ENCODE peak calls at places on chromosomes 12 and 14, in five cellular contexts. J is HCT116, K is A549, N is HFF-Myc, F is lower leg skin. L is an unnamed sample.

GRCh38 chr12:65779091-65779642 is 45.1 kb upstream of the HMGA2 start:
- DNase-seq in K (no peak), N (peak), J (peak), F (no peak), L (no peak)

GRCh38 chr12:109310247-109311125 is 1.4 kb upstream of the FOXN4 start:
- DNase-seq in K (no peak), J (no peak), N (no peak), F (no peak), L (no peak)

GRCh38 chr14:24378981-24379906 is 11.3 kb downstream of the NFATC4 start:
- DNase-seq in N (no peak), J (no peak), K (no peak), F (no peak), L (no peak)

GRCh38 chr12:56385873-56386272 is 23.2 kb upstream of the APOF start:
- DNase-seq in K (no peak), N (no peak), J (peak), F (no peak), L (no peak)

GRCh38 chr12:85310025-85310424 is 30.0 kb downstream of the ALX1 start:
- DNase-seq in K (no peak), N (no peak), J (no peak), F (no peak), L (no peak)

GRCh38 chr12:132131952-132132351 is 12.2 kb downstream of the DDX51 start:
- DNase-seq in N (no peak), K (no peak), J (no peak), F (no peak), L (peak)

GRCh38 chr12:48280572-48280971 is 70.1 kb downstream of the ZNF641 start:
- DNase-seq in J (no peak), F (no peak), N (no peak), K (no peak), L (no peak)

GRCh38 chr12:109844983-109845841 is 12.0 kb upstream of the TRPV4 start:
- DNase-seq in F (peak), N (no peak), J (peak), K (peak), L (peak)

GRCh38 chr14:87581298-87581697 is 411.7 kb downstream of the GALC start:
- DNase-seq in J (no peak), N (no peak), F (no peak), K (no peak), L (no peak)

GRCh38 chr12:10151621-10152020 is 20.3 kb downstream of the OLR1 start:
- DNase-seq in J (no peak), N (no peak), F (no peak), K (no peak), L (no peak)

DNA sequence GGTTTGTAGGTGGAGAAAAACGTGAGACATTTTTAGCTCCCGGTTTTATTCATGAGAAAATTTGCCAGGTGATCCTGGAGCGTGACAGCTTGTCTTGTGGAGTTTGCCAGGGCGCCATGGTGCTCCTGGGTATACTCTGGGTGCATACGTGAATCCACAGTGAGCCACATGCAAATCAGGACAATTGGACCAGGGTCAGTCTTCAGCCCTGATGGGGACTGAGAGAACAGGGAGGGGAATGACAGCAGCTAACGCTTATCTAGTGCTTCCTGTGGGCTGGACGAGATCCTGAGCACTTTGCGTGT is 118.2 kb upstream of the NCOR2 start:
- DNase-seq in F (no peak), N (no peak), K (no peak), J (no peak), L (no peak)
- H3K4me3 ChIP-seq in F (no peak), N (peak), K (no peak), J (no peak), L (no peak)

DNA sequence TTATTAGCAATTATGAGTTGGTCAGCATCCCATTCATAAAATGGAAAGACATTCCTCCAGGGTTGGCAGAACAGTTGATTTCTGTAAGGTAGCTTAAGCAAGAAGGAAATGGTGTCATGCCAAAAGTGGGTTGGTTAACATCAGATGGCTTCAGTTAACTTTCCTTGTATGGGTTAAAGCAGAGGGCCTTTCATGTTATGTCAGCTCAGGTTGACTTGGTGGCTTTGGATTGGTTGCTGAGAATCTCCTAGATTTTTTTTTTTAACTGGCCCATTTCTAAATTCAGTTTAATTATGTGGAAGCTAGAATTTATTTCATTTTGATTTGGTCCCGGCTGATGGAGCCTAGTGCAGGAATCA is 87.8 kb downstream of the BBS10 start:
- DNase-seq in F (no peak), N (peak), K (no peak), J (no peak), L (no peak)
- H3K4me3 ChIP-seq in F (no peak), N (peak), K (no peak), J (no peak), L (no peak)

DNA sequence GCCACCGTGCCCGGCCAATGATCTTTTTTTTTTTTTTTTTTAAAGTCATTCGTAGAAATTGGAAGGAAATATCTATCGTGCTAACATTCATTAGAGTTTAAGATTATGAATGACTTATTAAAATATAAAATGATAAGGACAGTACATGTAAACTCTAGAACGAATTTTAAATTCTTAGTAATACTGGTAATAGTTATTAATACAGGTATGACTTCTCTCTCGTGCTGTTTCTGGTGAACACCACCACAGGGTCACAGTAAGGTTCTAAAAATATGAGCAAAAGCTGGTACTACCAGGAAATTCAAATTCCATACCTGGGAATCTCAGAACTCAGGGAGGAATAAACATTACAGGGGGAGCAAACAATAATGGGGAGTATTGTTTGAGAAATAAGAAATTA is 26.2 kb downstream of the WNK1 start:
- DNase-seq in J (no peak), F (no peak), K (no peak), N (no peak), L (no peak)
- H3K4me3 ChIP-seq in J (no peak), F (no peak), K (peak), N (no peak), L (no peak)

DNA sequence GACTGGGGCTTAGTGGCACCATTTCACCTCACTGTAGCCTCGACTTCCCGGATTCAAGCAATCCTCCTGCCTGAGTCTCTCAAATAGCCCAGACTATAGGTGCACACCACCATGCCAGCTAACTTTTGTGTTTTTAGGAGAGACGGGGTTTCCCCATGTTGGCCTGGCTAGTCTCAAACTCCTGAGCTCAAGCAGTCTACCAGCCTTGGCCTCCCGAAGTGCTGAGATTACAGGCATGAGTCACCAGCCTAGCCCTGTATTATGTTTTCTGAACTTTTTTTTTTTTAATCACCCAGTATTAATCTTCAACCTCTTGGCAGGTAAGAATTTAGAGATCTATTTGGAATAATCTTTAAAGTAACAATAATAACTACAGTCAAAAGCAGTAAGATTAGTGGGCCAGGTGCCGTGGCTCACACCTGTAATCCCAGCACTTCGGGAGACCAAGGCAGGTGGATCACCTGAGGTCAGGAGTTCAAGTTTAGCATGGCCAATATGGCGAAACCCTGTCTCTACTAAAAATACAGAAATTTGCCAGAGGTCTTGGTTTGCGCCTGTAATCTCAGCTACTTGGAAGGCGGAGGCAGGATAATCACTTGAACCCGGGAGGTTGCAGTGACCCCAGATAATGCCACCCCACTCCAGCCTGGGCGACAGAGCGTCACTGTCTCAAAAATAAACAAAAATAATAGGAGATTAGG is 8.6 kb downstream of the NANOG start:
- DNase-seq in F (no peak), N (no peak), J (no peak), K (no peak), L (no peak)
- H3K4me3 ChIP-seq in F (no peak), N (no peak), J (no peak), K (no peak), L (no peak)

DNA sequence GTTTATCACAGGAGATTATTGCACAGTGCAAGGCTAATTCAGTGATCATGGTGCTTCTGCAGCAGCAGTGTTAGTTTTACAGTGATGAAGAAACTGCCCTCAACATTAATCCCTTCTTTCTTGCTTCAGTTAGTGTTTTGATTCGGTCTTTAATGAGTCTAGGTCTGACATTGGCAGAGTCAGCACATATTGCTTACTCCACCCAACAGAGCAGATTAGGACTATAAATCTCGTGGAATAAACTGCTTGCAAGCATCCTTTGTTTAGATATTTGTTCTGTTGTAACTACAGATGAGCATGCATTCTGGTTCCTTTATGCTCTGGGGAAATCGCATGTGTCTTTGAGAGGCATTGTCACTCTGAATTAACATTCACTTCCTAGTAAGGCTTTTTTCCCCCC is 86.4 kb upstream of the SSTR1 start:
- DNase-seq in F (no peak), K (no peak), N (no peak), J (no peak), L (no peak)
- H3K4me3 ChIP-seq in F (no peak), K (no peak), N (no peak), J (no peak), L (no peak)